ENCODE peak calls at places on chromosomes 4 and X, in eight cellular contexts. Z is right lobe of liver, V is cardiac muscle cell, E is GM23338, F is stomach, T is transverse colon, H is IMR-90, M is K562. R is an unnamed sample.

GRCh38 chr4:39048291-39048690 is 13.7 kb upstream of the KLHL5 start:
- DNase-seq in Z (no peak), V (peak), H (peak), T (no peak), M (no peak), E (no peak), F (no peak), R (no peak)

GRCh38 chrX:38232287-38232686 is 11.6 kb upstream of the SRPX start:
- DNase-seq in T (no peak), Z (no peak), E (no peak), H (peak), F (no peak), V (peak), M (no peak), R (no peak)

GRCh38 chr4:24778427-24779225 is 16.7 kb upstream of the SOD3 start:
- DNase-seq in V (peak), H (peak), M (no peak), Z (no peak), E (no peak), T (peak), F (no peak), R (peak)

GRCh38 chr4:74794341-74794801 is at the start of gene BTC:
- DNase-seq in T (peak), M (peak), H (no peak), V (peak), E (peak), Z (peak), F (peak), R (no peak)

GRCh38 chrX:150694738-150695410 is 1.7 kb downstream of the MTMR1 start:
- DNase-seq in V (no peak), H (no peak), F (no peak), M (peak), Z (no peak), T (no peak), E (no peak), R (no peak)

GRCh38 chrX:26442340-26442739 is 226.4 kb downstream of the MAGEB5 start:
- DNase-seq in T (no peak), M (peak), H (peak), Z (no peak), E (peak), V (peak), F (no peak), R (no peak)

GRCh38 chr4:97479388-97479787 is 663.9 kb downstream of the STPG2 start:
- DNase-seq in T (no peak), Z (no peak), M (no peak), H (no peak), F (no peak), E (no peak), V (no peak), R (no peak)

GRCh38 chrX:16989750-16990149 is 43.3 kb downstream of the REPS2 start:
- DNase-seq in E (no peak), H (no peak), Z (no peak), F (no peak), M (no peak), V (no peak), T (no peak), R (no peak)

GRCh38 chrX:47873123-47873522 is 36.4 kb downstream of the ZNF81 start:
- DNase-seq in H (no peak), E (no peak), V (no peak), T (no peak), M (no peak), F (no peak), Z (no peak), R (no peak)

GRCh38 chr4:150906987-150907633 is 108.0 kb downstream of the LRBA start:
- DNase-seq in V (peak), M (peak), H (no peak), T (no peak), E (peak), F (no peak), Z (no peak), R (no peak)

GRCh38 chrX:150767475-150768131 is 74.4 kb downstream of the MTMR1 start:
- DNase-seq in H (peak), F (no peak), E (no peak), M (peak), Z (no peak), T (no peak), V (peak), R (peak)

GRCh38 chr4:162163892-162164759 is at the start of gene FSTL5:
- DNase-seq in T (peak), Z (peak), F (peak), M (peak), E (peak), H (peak), V (peak), R (peak)

GRCh38 chr4:78642934-78643333 is 91.4 kb downstream of the ANXA3 start:
- DNase-seq in H (no peak), V (no peak), F (no peak), E (no peak), T (peak), M (peak), Z (no peak), R (no peak)

GRCh38 chr4:140989944-140990343 is 143.3 kb downstream of the RNF150 start:
- DNase-seq in M (no peak), Z (no peak), H (no peak), V (no peak), F (no peak), E (no peak), T (no peak), R (no peak)

GRCh38 chr4:80069837-80070788 is 2.9 kb downstream of the ANTXR2 start:
- DNase-seq in T (no peak), F (no peak), M (no peak), H (peak), Z (no peak), V (peak), E (no peak), R (no peak)

GRCh38 chr4:153900426-153900825 is 111.5 kb upstream of the SFRP2 start:
- DNase-seq in H (no peak), E (no peak), Z (no peak), M (no peak), V (no peak), F (no peak), T (no peak), R (no peak)

GRCh38 chr4:78634011-78634664 is 82.6 kb downstream of the ANXA3 start:
- DNase-seq in F (no peak), Z (no peak), M (no peak), H (no peak), E (no peak), V (no peak), T (no peak), R (peak)

GRCh38 chrX:106168107-106168506 is at the start of gene PWWP3B:
- DNase-seq in Z (no peak), M (peak), F (peak), T (peak), V (peak), E (peak), H (no peak), R (no peak)
- H3K4me3 ChIP-seq in Z (no peak), M (no peak), F (no peak), T (no peak), V (peak), E (peak), H (no peak), R (no peak)

GRCh38 chrX:131778269-131779218 is 234.7 kb downstream of the OR13H1 start:
- DNase-seq in V (no peak), M (no peak), E (no peak), T (peak), H (peak), Z (no peak), F (peak), R (peak)

GRCh38 chrX:131783555-131784338 is 239.4 kb upstream of the STK26 start:
- DNase-seq in T (peak), Z (no peak), E (no peak), H (peak), F (peak), M (no peak), V (no peak), R (peak)

GRCh38 chrX:131779313-131779712 is 235.4 kb downstream of the OR13H1 start:
- DNase-seq in Z (no peak), V (no peak), T (no peak), E (no peak), M (no peak), F (no peak), H (no peak), R (no peak)
- H3K27ac ChIP-seq in Z (no peak), V (no peak), T (no peak), E (no peak), M (no peak), F (no peak), H (no peak), R (no peak)

DNA sequence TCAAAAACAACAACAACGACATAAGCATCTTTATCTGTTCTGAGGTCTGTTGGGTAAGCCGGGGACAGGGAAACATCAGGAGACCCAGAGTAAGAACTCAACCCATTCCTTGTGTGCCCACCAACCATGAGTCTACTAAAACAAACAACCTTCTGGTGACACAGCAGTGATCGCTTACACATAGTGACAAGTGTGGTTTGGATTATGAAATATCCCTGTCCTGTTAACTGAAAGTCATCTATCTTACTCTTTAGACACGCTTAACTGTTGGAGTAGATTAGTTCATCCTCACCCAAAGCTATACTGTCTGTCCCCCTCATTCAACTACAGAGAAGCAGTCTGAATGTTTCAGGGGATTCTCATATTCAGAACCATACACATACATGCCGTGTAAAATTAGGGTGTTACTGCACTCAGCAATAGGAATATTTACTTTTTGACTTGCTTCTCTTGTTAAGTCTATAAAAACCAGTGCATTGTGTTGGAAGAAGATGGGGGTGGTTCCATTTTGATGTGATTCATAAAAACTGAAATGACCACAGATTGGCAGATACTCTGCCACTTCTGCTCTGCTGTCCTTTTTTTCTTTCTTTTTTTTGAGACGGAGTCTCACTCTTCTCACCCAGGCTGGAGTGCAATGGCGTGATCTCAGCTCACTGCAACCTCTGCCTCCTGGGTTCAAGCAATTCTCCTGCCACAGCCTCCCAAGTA is 27.4 kb downstream of the PHKA2 start:
- DNase-seq in E (no peak), T (no peak), V (no peak), M (no peak), H (no peak), F (no peak), Z (no peak), R (no peak)
- H3K4me3 ChIP-seq in E (no peak), T (no peak), V (no peak), M (no peak), H (no peak), F (no peak), Z (no peak), R (no peak)

DNA sequence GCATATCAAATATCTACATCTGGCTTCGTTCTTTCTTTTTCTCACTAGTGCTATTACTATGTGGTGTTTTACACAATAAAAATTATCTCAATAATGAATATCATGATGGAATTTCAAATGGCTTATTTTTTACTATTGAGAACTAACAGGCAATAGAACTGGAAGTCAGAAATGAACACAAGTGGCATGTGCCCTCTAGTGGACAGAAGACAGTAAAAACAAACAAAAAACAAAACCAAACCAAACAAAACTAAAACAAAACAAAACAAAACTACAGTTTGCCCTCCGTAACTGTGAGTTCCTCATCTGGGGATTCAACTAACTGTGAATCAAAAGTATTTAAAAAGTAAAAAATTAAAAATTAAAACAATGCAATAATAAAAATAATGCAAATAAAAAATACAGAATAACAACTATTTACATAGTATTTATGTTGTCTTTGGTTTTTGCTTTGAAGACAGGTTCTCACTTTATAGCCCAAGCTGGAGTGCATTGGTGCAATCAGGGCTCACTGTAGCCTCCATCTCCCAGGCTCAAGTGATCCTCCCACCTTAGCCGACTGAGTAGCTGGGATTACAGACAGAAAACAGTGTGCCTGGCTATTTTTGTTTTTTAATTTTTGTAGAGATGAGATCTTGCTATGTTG is 195.6 kb upstream of the TACR3 start:
- DNase-seq in V (peak), H (no peak), M (peak), T (no peak), E (peak), F (no peak), Z (no peak), R (no peak)
- H3K27ac ChIP-seq in V (no peak), H (no peak), M (no peak), T (no peak), E (no peak), F (no peak), Z (no peak), R (no peak)

DNA sequence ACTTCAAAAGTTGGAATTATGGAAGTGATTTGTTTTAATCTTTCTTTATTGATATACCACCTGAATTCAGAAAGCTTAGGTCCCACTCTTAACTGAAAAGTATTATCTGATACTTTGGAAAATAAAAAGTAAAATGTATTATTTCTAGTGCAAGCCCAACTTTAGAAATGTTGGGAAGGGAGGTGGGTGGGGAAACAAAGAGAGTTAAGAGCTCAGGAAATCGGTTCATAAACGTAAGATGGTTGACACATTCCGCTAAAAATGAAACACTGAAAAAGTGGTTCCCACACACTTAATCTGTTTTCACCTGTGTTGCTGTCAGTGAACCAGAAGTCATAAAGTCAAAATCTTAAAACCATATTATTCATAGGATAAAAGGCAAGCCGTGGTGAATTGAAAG is 237.4 kb downstream of the BANK1 start:
- DNase-seq in T (no peak), Z (no peak), V (no peak), E (no peak), M (no peak), F (no peak), H (no peak), R (no peak)
- H3K4me3 ChIP-seq in T (no peak), Z (no peak), V (no peak), E (no peak), M (no peak), F (no peak), H (no peak), R (no peak)

GRCh38 chr4:120299631-120300030 is 233.0 kb upstream of the MAD2L1 start:
- DNase-seq in Z (no peak), T (no peak), V (no peak), E (no peak), H (no peak), M (no peak), F (no peak), R (no peak)

GRCh38 chr4:120304801-120305200 is 238.2 kb upstream of the MAD2L1 start:
- DNase-seq in T (no peak), M (no peak), E (no peak), Z (no peak), V (no peak), F (no peak), H (no peak), R (no peak)
- H3K27ac ChIP-seq in T (no peak), M (no peak), E (no peak), Z (no peak), V (no peak), F (no peak), H (no peak), R (no peak)

GRCh38 chrX:126552313-126553022 is at the start of gene DCAF12L1:
- DNase-seq in F (peak), E (peak), T (no peak), Z (peak), H (no peak), V (no peak), M (no peak), R (no peak)
- H3K4me3 ChIP-seq in F (peak), E (peak), T (no peak), Z (no peak), H (no peak), V (peak), M (no peak), R (peak)